ENCODE peak calls at places on chromosomes 11 and 22, in six cellular contexts. K is K562, I is GM12878, C is H1, R is HepG2, D is HCT116. P is an unnamed sample.

GRCh38 chr11:67289651-67290479 is 762 bp downstream of the ANKRD13D start:
- DNase-seq in K (no peak), I (no peak), C (peak), R (no peak), D (no peak), P (no peak)

GRCh38 chr11:26905368-26905767 is 88.5 kb upstream of the FIBIN start:
- DNase-seq in K (no peak), I (no peak), C (no peak), R (no peak), D (no peak), P (no peak)

GRCh38 chr22:45302047-45302446 is 7.7 kb upstream of the FAM118A start:
- DNase-seq in K (no peak), I (no peak), C (no peak), R (peak), D (no peak), P (no peak)

GRCh38 chr11:8832571-8833260 is 78.3 kb upstream of the AKIP1 start:
- DNase-seq in K (no peak), I (peak), C (no peak), R (no peak), D (no peak), P (no peak)

GRCh38 chr11:68335693-68336092 is 23.3 kb downstream of the LRP5 start:
- DNase-seq in K (no peak), I (no peak), C (no peak), R (no peak), D (no peak), P (no peak)

GRCh38 chr22:37639070-37639760 is at the start of gene SH3BP1:
- DNase-seq in K (peak), I (no peak), C (peak), R (peak), D (no peak), P (peak)

GRCh38 chr11:34243620-34244493 is 114.0 kb downstream of the ABTB2 start:
- DNase-seq in K (peak), I (peak), C (no peak), R (no peak), D (peak), P (no peak)

GRCh38 chr11:27722117-27722844 is 22.0 kb upstream of the BDNF start:
- DNase-seq in K (no peak), I (no peak), C (peak), R (no peak), D (no peak), P (no peak)

GRCh38 chr11:94803491-94803890 is 35.3 kb downstream of the AMOTL1 start:
- DNase-seq in K (no peak), I (no peak), C (no peak), R (no peak), D (no peak), P (no peak)

GRCh38 chr22:32380991-32381390 is 23.3 kb downstream of the RFPL3 start:
- DNase-seq in K (no peak), I (no peak), C (no peak), R (no peak), D (no peak), P (no peak)

GRCh38 chr11:71334191-71334590 is 81.8 kb upstream of the SHANK2 start:
- DNase-seq in K (no peak), I (no peak), C (no peak), R (no peak), D (no peak), P (no peak)

GRCh38 chr11:15390857-15391256 is 276.1 kb downstream of the INSC start:
- DNase-seq in K (no peak), I (no peak), C (no peak), R (no peak), D (no peak), P (no peak)

GRCh38 chr11:94740975-94741707 is 27.0 kb upstream of the AMOTL1 start:
- DNase-seq in K (peak), I (no peak), C (peak), R (peak), D (peak), P (peak)

GRCh38 chr11:17386331-17387084 is 2.0 kb downstream of the KCNJ11 start:
- DNase-seq in K (peak), I (no peak), C (peak), R (peak), D (peak), P (no peak)

GRCh38 chr11:32851251-32851650 is 21.5 kb downstream of the PRRG4 start:
- DNase-seq in K (no peak), I (no peak), C (no peak), R (no peak), D (no peak), P (no peak)

GRCh38 chr22:29706493-29706892 is 13.3 kb upstream of the CABP7 start:
- DNase-seq in K (no peak), I (no peak), C (no peak), R (no peak), D (no peak), P (no peak)

GRCh38 chr22:23128269-23129108 is 13.3 kb downstream of the RSPH14 start:
- DNase-seq in K (peak), I (no peak), C (peak), R (peak), D (peak), P (peak)

GRCh38 chr11:34192481-34193401 is 87.3 kb downstream of the NAT10 start:
- DNase-seq in K (no peak), I (no peak), C (no peak), R (no peak), D (peak), P (no peak)

GRCh38 chr11:116808262-116809175 is 14.6 kb downstream of the APOA4 start:
- DNase-seq in K (no peak), I (no peak), C (no peak), R (peak), D (no peak), P (no peak)

GRCh38 chr11:102516179-102516578 is 14.4 kb downstream of the MMP7 start:
- DNase-seq in K (no peak), I (no peak), C (no peak), R (no peak), D (no peak), P (no peak)

GRCh38 chr22:33656808-33657628 is 263.3 kb downstream of the LARGE1 start:
- DNase-seq in K (no peak), I (no peak), C (no peak), R (no peak), D (no peak), P (no peak)

GRCh38 chr22:28882878-28883656 is at the start of gene ZNRF3:
- DNase-seq in K (peak), I (no peak), C (peak), R (peak), D (peak), P (peak)

DNA sequence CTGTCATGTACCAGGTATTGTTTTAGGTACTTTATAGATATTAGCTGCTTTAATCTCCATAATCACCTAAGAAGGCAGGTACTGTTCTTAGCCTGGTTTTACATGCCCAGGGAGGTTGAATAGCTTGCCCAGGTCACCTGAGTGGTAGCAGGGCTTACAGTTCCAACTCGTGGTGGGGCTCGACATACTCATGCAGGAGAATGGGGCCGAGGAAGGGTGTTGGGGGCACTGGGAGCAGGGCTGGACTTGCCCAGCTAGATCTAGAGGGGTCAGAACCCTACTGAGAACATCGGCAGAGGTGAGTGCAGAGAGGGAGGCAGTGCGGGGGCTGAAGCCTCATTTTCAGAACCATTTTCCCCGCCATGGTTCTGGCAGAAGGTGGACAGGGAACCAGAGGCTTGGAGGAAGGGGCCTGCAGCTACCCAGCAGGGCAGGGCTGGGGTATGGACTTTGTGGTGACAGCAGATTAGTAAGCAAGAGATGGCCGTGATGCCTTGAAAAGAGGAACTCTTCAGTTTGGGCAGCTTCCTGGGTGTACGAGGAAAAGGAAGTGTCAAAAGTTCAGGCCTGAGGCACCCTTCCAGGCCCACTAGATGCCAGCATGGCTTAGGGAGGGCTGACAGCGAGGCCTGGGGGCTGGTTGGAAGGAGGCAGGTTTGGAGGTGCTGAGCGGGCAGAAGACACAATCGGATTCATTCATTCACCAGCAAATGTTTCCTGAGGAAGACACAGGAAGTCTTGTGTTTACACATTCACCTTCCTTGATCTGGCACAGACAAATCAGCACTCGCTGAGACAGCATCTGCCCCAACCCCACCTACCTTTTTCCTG is 54.7 kb upstream of the LYVE1 start:
- DNase-seq in K (no peak), I (no peak), C (peak), R (no peak), D (no peak), P (no peak)
- TF ChIP-seq ZNF274 in K (no peak), I (no peak), C (no peak), R (no peak), D (no peak), P (no peak)

DNA sequence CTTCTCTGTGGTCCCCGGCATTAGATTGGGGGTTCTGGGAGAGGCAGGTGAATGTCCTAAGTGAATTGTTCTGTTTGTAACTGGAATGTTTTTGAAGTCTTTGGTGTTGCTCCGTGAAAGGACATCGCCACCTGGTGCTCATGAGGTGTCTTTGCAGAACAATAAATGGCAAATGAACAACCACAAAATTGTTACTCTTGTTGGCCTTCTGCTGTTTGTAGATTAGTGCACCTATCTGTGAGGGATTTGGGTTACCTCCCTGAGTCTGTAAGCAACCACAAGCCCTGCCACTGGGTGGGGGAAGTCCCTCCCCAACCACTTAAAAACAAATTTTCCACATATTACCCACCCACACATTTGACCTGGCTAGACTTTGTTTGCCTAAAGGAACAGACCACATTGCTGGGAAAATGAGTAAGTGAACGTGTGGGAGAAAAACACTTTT is 4.7 kb downstream of the MPEG1 start:
- DNase-seq in K (peak), I (peak), C (no peak), R (peak), D (no peak), P (peak)
- H3K4me3 ChIP-seq in K (no peak), I (peak), C (no peak), R (no peak), D (no peak), P (no peak)

GRCh38 chr11:89521294-89521693 is 30.1 kb upstream of the NOX4 start:
- DNase-seq in K (no peak), I (no peak), C (no peak), R (no peak), D (no peak), P (no peak)
- TF ChIP-seq ZNF274 in K (no peak), I (no peak), C (no peak), R (no peak), D (no peak), P (no peak)

GRCh38 chr22:35915477-35916013 is 113.1 kb downstream of the RBFOX2 start:
- DNase-seq in K (no peak), I (no peak), C (no peak), R (no peak), D (no peak), P (no peak)
- H3K4me3 ChIP-seq in K (no peak), I (no peak), C (peak), R (peak), D (peak), P (no peak)

GRCh38 chr11:78493413-78493975 is 75.9 kb upstream of the GAB2 start:
- DNase-seq in K (no peak), I (no peak), C (no peak), R (no peak), D (no peak), P (no peak)
- TF ChIP-seq ZNF274 in K (no peak), I (no peak), C (no peak), R (no peak), D (no peak), P (no peak)